ENCODE peak calls at places on chromosomes 2 and 18, in five cellular contexts. One of them, this sample, is unnamed.

GRCh38 chr2:25078171-25079049 is 36.5 kb downstream of the EFR3B start:
- DNase-seq in CD8-positive, alpha-beta memory T cell: no peak
- DNase-seq in PC-3: peak
- DNase-seq in tibial artery: no peak
- DNase-seq in testis: no peak
- DNase-seq in this sample: peak

GRCh38 chr2:231928481-231928880 is 2.3 kb upstream of the NPPC start:
- DNase-seq in tibial artery: peak
- DNase-seq in CD8-positive, alpha-beta memory T cell: no peak
- DNase-seq in testis: peak
- DNase-seq in PC-3: no peak
- DNase-seq in this sample: no peak

GRCh38 chr2:237598468-237599208 is 8.1 kb upstream of the RAB17 start:
- DNase-seq in tibial artery: no peak
- DNase-seq in testis: no peak
- DNase-seq in PC-3: no peak
- DNase-seq in CD8-positive, alpha-beta memory T cell: no peak
- DNase-seq in this sample: no peak

GRCh38 chr2:38959938-38960608 is 70.4 kb downstream of the ARHGEF33 start:
- DNase-seq in PC-3: no peak
- DNase-seq in testis: peak
- DNase-seq in tibial artery: peak
- DNase-seq in CD8-positive, alpha-beta memory T cell: peak
- DNase-seq in this sample: peak

GRCh38 chr2:8575011-8575750 is 106.7 kb upstream of the ID2 start:
- DNase-seq in CD8-positive, alpha-beta memory T cell: peak
- DNase-seq in PC-3: no peak
- DNase-seq in tibial artery: no peak
- DNase-seq in testis: no peak
- DNase-seq in this sample: no peak

GRCh38 chr2:55951533-55951932 is 28.0 kb upstream of the EFEMP1 start:
- DNase-seq in PC-3: no peak
- DNase-seq in tibial artery: no peak
- DNase-seq in CD8-positive, alpha-beta memory T cell: no peak
- DNase-seq in testis: no peak
- DNase-seq in this sample: no peak

GRCh38 chr2:224584111-224584764 is 925 bp downstream of the CUL3 start:
- DNase-seq in tibial artery: no peak
- DNase-seq in PC-3: peak
- DNase-seq in testis: peak
- DNase-seq in CD8-positive, alpha-beta memory T cell: no peak
- DNase-seq in this sample: no peak

GRCh38 chr2:147511491-147511948 is 333.3 kb upstream of the ACVR2A start:
- DNase-seq in tibial artery: peak
- DNase-seq in testis: peak
- DNase-seq in CD8-positive, alpha-beta memory T cell: no peak
- DNase-seq in PC-3: no peak
- DNase-seq in this sample: no peak

GRCh38 chr2:65536596-65536995 is 104.2 kb upstream of the SPRED2 start:
- DNase-seq in testis: no peak
- DNase-seq in CD8-positive, alpha-beta memory T cell: no peak
- DNase-seq in PC-3: no peak
- DNase-seq in tibial artery: no peak
- DNase-seq in this sample: no peak

GRCh38 chr2:78535395-78535794 is 490.1 kb upstream of the REG3G start:
- DNase-seq in CD8-positive, alpha-beta memory T cell: no peak
- DNase-seq in testis: no peak
- DNase-seq in tibial artery: no peak
- DNase-seq in PC-3: peak
- DNase-seq in this sample: no peak

GRCh38 chr2:152594792-152595191 is 122.5 kb downstream of the PRPF40A start:
- DNase-seq in CD8-positive, alpha-beta memory T cell: no peak
- DNase-seq in testis: peak
- DNase-seq in tibial artery: peak
- DNase-seq in PC-3: no peak
- DNase-seq in this sample: no peak

GRCh38 chr2:12676771-12677170 is 40.0 kb upstream of the TRIB2 start:
- DNase-seq in tibial artery: no peak
- DNase-seq in PC-3: peak
- DNase-seq in testis: no peak
- DNase-seq in CD8-positive, alpha-beta memory T cell: no peak
- DNase-seq in this sample: no peak

GRCh38 chr2:23631391-23631790 is 246.4 kb downstream of the KLHL29 start:
- DNase-seq in PC-3: no peak
- DNase-seq in tibial artery: no peak
- DNase-seq in testis: no peak
- DNase-seq in CD8-positive, alpha-beta memory T cell: no peak
- DNase-seq in this sample: no peak

GRCh38 chr2:217866457-217866856 is 136.3 kb downstream of the TNS1 start:
- DNase-seq in PC-3: no peak
- DNase-seq in testis: no peak
- DNase-seq in tibial artery: no peak
- DNase-seq in CD8-positive, alpha-beta memory T cell: no peak
- DNase-seq in this sample: no peak

GRCh38 chr2:11746807-11747459 is 501 bp downstream of the LPIN1 start:
- DNase-seq in PC-3: peak
- DNase-seq in CD8-positive, alpha-beta memory T cell: no peak
- DNase-seq in tibial artery: no peak
- DNase-seq in testis: peak
- DNase-seq in this sample: no peak

GRCh38 chr2:219017166-219017931 is 24.0 kb downstream of the CFAP65 start:
- DNase-seq in PC-3: no peak
- DNase-seq in testis: no peak
- DNase-seq in tibial artery: no peak
- DNase-seq in CD8-positive, alpha-beta memory T cell: no peak
- DNase-seq in this sample: peak

GRCh38 chr2:2714413-2714812 is 383.3 kb upstream of the MYT1L start:
- DNase-seq in CD8-positive, alpha-beta memory T cell: no peak
- DNase-seq in PC-3: peak
- DNase-seq in testis: no peak
- DNase-seq in tibial artery: no peak
- DNase-seq in this sample: no peak

GRCh38 chr18:30999887-31000628 is 42.5 kb downstream of the DSC3 start:
- DNase-seq in PC-3: no peak
- DNase-seq in testis: no peak
- DNase-seq in tibial artery: no peak
- DNase-seq in CD8-positive, alpha-beta memory T cell: no peak
- DNase-seq in this sample: no peak

GRCh38 chr18:25843791-25844190 is 246.6 kb downstream of the SS18 start:
- DNase-seq in PC-3: no peak
- DNase-seq in testis: no peak
- DNase-seq in tibial artery: no peak
- DNase-seq in CD8-positive, alpha-beta memory T cell: no peak
- DNase-seq in this sample: no peak

GRCh38 chr2:203583696-203584095 is 48.6 kb upstream of the RAPH1 start:
- DNase-seq in testis: no peak
- DNase-seq in PC-3: peak
- DNase-seq in CD8-positive, alpha-beta memory T cell: no peak
- DNase-seq in tibial artery: no peak
- DNase-seq in this sample: no peak

GRCh38 chr18:79528846-79529245 is 133.1 kb downstream of the NFATC1 start:
- DNase-seq in CD8-positive, alpha-beta memory T cell: peak
- DNase-seq in testis: peak
- DNase-seq in PC-3: peak
- DNase-seq in tibial artery: peak
- DNase-seq in this sample: peak

GRCh38 chr2:124048664-124049063 is 23.6 kb downstream of the CNTNAP5 start:
- DNase-seq in CD8-positive, alpha-beta memory T cell: no peak
- DNase-seq in testis: no peak
- DNase-seq in tibial artery: no peak
- DNase-seq in PC-3: no peak
- DNase-seq in this sample: no peak

GRCh38 chr2:7436096-7436906 is 519.1 kb downstream of the RNF144A start:
- DNase-seq in testis: no peak
- DNase-seq in tibial artery: no peak
- DNase-seq in PC-3: no peak
- DNase-seq in CD8-positive, alpha-beta memory T cell: no peak
- DNase-seq in this sample: no peak

GRCh38 chr2:70715161-70715985 is 52.6 kb downstream of the ADD2 start:
- DNase-seq in CD8-positive, alpha-beta memory T cell: no peak
- DNase-seq in tibial artery: no peak
- DNase-seq in PC-3: no peak
- DNase-seq in testis: no peak
- DNase-seq in this sample: no peak

GRCh38 chr2:219405451-219405850 is 12.7 kb upstream of the DES start:
- DNase-seq in CD8-positive, alpha-beta memory T cell: no peak
- DNase-seq in tibial artery: peak
- DNase-seq in testis: no peak
- DNase-seq in PC-3: no peak
- DNase-seq in this sample: no peak

GRCh38 chr2:176814740-176815367 is 397.7 kb upstream of the HNRNPA3 start:
- DNase-seq in CD8-positive, alpha-beta memory T cell: peak
- DNase-seq in tibial artery: no peak
- DNase-seq in PC-3: peak
- DNase-seq in testis: no peak
- DNase-seq in this sample: no peak

GRCh38 chr2:189698020-189698887 is 23.8 kb downstream of the ANKAR start:
- DNase-seq in tibial artery: no peak
- DNase-seq in testis: peak
- DNase-seq in PC-3: peak
- DNase-seq in CD8-positive, alpha-beta memory T cell: peak
- DNase-seq in this sample: no peak

GRCh38 chr2:7029291-7030059 is 112.3 kb downstream of the RNF144A start:
- DNase-seq in tibial artery: no peak
- DNase-seq in testis: no peak
- DNase-seq in CD8-positive, alpha-beta memory T cell: no peak
- DNase-seq in PC-3: peak
- DNase-seq in this sample: no peak

GRCh38 chr2:18219676-18220075 is 340.8 kb downstream of the RDH14 start:
- DNase-seq in PC-3: no peak
- DNase-seq in tibial artery: no peak
- DNase-seq in testis: no peak
- DNase-seq in CD8-positive, alpha-beta memory T cell: no peak
- DNase-seq in this sample: no peak

GRCh38 chr2:74498500-74499268 is 719 bp downstream of the LBX2 start:
- DNase-seq in testis: no peak
- DNase-seq in PC-3: peak
- DNase-seq in tibial artery: no peak
- DNase-seq in CD8-positive, alpha-beta memory T cell: no peak
- DNase-seq in this sample: no peak

GRCh38 chr2:47720036-47720435 is 62.9 kb upstream of the MSH6 start:
- DNase-seq in CD8-positive, alpha-beta memory T cell: no peak
- DNase-seq in testis: no peak
- DNase-seq in PC-3: no peak
- DNase-seq in tibial artery: no peak
- DNase-seq in this sample: no peak
- H3K27ac ChIP-seq in CD8-positive, alpha-beta memory T cell: no peak
- H3K27ac ChIP-seq in testis: no peak
- H3K27ac ChIP-seq in PC-3: no peak
- H3K27ac ChIP-seq in tibial artery: no peak
- H3K27ac ChIP-seq in this sample: no peak

GRCh38 chr18:63147973-63148372 is 171.6 kb downstream of the BCL2 start:
- DNase-seq in CD8-positive, alpha-beta memory T cell: no peak
- DNase-seq in testis: no peak
- DNase-seq in PC-3: no peak
- DNase-seq in tibial artery: no peak
- DNase-seq in this sample: no peak

GRCh38 chr18:63150942-63151421 is 168.6 kb downstream of the BCL2 start:
- DNase-seq in PC-3: no peak
- DNase-seq in CD8-positive, alpha-beta memory T cell: no peak
- DNase-seq in testis: no peak
- DNase-seq in tibial artery: no peak
- DNase-seq in this sample: no peak

GRCh38 chr18:63150326-63150725 is 169.2 kb downstream of the BCL2 start:
- DNase-seq in CD8-positive, alpha-beta memory T cell: no peak
- DNase-seq in testis: no peak
- DNase-seq in tibial artery: no peak
- DNase-seq in PC-3: no peak
- DNase-seq in this sample: no peak

GRCh38 chr18:63148449-63149199 is 170.9 kb downstream of the BCL2 start:
- DNase-seq in CD8-positive, alpha-beta memory T cell: no peak
- DNase-seq in tibial artery: peak
- DNase-seq in PC-3: no peak
- DNase-seq in testis: no peak
- DNase-seq in this sample: no peak

GRCh38 chr18:63149200-63149587 is 170.4 kb downstream of the BCL2 start:
- DNase-seq in PC-3: no peak
- DNase-seq in tibial artery: no peak
- DNase-seq in CD8-positive, alpha-beta memory T cell: no peak
- DNase-seq in testis: no peak
- DNase-seq in this sample: no peak
- H3K27ac ChIP-seq in PC-3: no peak
- H3K27ac ChIP-seq in tibial artery: no peak
- H3K27ac ChIP-seq in CD8-positive, alpha-beta memory T cell: no peak
- H3K27ac ChIP-seq in testis: no peak
- H3K27ac ChIP-seq in this sample: no peak

GRCh38 chr2:45743531-45744391 is 92.3 kb downstream of the PRKCE start:
- DNase-seq in PC-3: no peak
- DNase-seq in tibial artery: no peak
- DNase-seq in CD8-positive, alpha-beta memory T cell: no peak
- DNase-seq in testis: no peak
- DNase-seq in this sample: no peak
- H3K27ac ChIP-seq in PC-3: no peak
- H3K27ac ChIP-seq in tibial artery: no peak
- H3K27ac ChIP-seq in CD8-positive, alpha-beta memory T cell: no peak
- H3K27ac ChIP-seq in testis: no peak
- H3K27ac ChIP-seq in this sample: no peak

DNA sequence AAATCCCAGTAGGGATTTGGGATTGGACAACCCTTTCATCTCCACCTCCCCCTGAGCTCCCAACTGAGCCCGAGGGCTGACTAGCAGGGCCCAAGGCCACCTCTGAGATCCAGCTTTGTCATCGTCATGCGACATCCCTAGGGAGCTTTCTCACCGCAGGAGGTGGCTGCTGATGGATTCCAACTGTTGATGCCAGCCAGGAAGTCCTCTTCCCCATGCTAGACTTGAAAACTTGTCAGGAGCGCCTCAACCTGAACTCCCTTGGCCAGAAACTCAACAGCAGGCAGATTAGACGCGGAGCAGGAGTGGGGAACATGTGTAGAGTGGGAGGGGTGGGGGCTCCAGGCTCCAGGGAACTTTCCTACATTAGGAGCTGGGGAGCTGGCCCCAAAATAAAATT is 34.3 kb downstream of the EMILIN2 start:
- DNase-seq in PC-3: no peak
- DNase-seq in CD8-positive, alpha-beta memory T cell: no peak
- DNase-seq in testis: no peak
- DNase-seq in tibial artery: no peak
- DNase-seq in this sample: no peak
- H3K27ac ChIP-seq in PC-3: no peak
- H3K27ac ChIP-seq in CD8-positive, alpha-beta memory T cell: no peak
- H3K27ac ChIP-seq in testis: peak
- H3K27ac ChIP-seq in tibial artery: peak
- H3K27ac ChIP-seq in this sample: no peak

GRCh38 chr2:98809878-98810587 is 79.1 kb upstream of the MGAT4A start:
- DNase-seq in tibial artery: no peak
- DNase-seq in CD8-positive, alpha-beta memory T cell: no peak
- DNase-seq in PC-3: no peak
- DNase-seq in testis: no peak
- DNase-seq in this sample: no peak
- H3K27ac ChIP-seq in tibial artery: no peak
- H3K27ac ChIP-seq in CD8-positive, alpha-beta memory T cell: no peak
- H3K27ac ChIP-seq in PC-3: no peak
- H3K27ac ChIP-seq in testis: no peak
- H3K27ac ChIP-seq in this sample: peak